ENCODE peak calls at places on chromosomes 16 and 17, in four cellular contexts. I is DMS153, J is NCI-H187 treated with DMSO at 0.1 percent for 48 hours, H is putamen. Z is an unnamed sample.

GRCh38 chr17:75288784-75289121 is 480 bp downstream of the SLC25A19 start:
- DNase-seq in H (no peak), I (peak), J (peak), Z (peak)

GRCh38 chr17:574061-574460 is 140.6 kb downstream of the VPS53 start:
- DNase-seq in J (no peak), I (no peak), H (no peak), Z (no peak)

GRCh38 chr16:886084-886543 is 84.7 kb downstream of the LMF1 start:
- DNase-seq in J (no peak), H (no peak), I (no peak), Z (no peak)

GRCh38 chr16:23433261-23433920 is 19.6 kb downstream of the COG7 start:
- DNase-seq in J (no peak), I (peak), H (no peak), Z (no peak)

GRCh38 chr17:32481193-32481592 is 5.6 kb upstream of the CDK5R1 start:
- DNase-seq in I (no peak), J (no peak), H (no peak), Z (no peak)

GRCh38 chr16:64089697-64090096 is 1032.2 kb downstream of the CDH11 start:
- DNase-seq in J (no peak), I (no peak), H (peak), Z (peak)

GRCh38 chr16:74199066-74199841 is 97.4 kb upstream of the PSMD7 start:
- DNase-seq in J (no peak), H (no peak), I (no peak), Z (no peak)

GRCh38 chr17:80724723-80725388 is 180.2 kb downstream of the RPTOR start:
- DNase-seq in J (no peak), H (no peak), I (no peak), Z (peak)

GRCh38 chr17:38464251-38464722 is 36.0 kb downstream of the ARHGAP23 start:
- DNase-seq in H (peak), I (no peak), J (no peak), Z (no peak)

GRCh38 chr17:43694081-43694870 is 32.6 kb upstream of the MEOX1 start:
- DNase-seq in J (peak), I (peak), H (peak), Z (peak)